ENCODE peak calls at places on chromosome 7, in nine cellular contexts. S, Q, Z, C, N, M, J, L and P are unnamed samples.

GRCh38 chr7:33471636-33472242 is 342.4 kb downstream of the BBS9 start:
- DNase-seq in S (peak; percentile 28), Q (no peak), Z (peak; percentile 41), C (no peak), N (no peak), M (no peak), J (no peak), L (no peak), P (no peak)

GRCh38 chr7:43479042-43479441 is 103.9 kb upstream of the STK17A start:
- DNase-seq in S (no peak), Q (no peak), Z (no peak), C (no peak), N (no peak), M (no peak), J (peak; percentile 81), L (no peak), P (no peak)

GRCh38 chr7:70042533-70042932 is 444.3 kb downstream of the AUTS2 start:
- DNase-seq in S (peak; percentile 77), Q (no peak), Z (peak; percentile 59), C (no peak), N (no peak), M (no peak), J (no peak), L (no peak), P (peak; percentile 84)

GRCh38 chr7:95886501-95887090 is 114.2 kb downstream of the DYNC1I1 start:
- DNase-seq in S (peak; percentile 25), Q (peak; percentile 3), Z (peak; percentile 22), C (no peak), N (no peak), M (no peak), J (peak; percentile 64), L (no peak), P (no peak)

GRCh38 chr7:40077849-40078248 is 56.6 kb downstream of the MPLKIP start:
- DNase-seq in S (peak; percentile 37), Q (no peak), Z (no peak), C (no peak), N (peak; percentile 6), M (no peak), J (no peak), L (no peak), P (peak; percentile 6)

GRCh38 chr7:47552631-47553030 is 29.3 kb downstream of the TNS3 start:
- DNase-seq in S (peak; percentile 79), Q (no peak), Z (peak; percentile 93), C (no peak), N (no peak), M (no peak), J (no peak), L (no peak), P (no peak)

GRCh38 chr7:5284304-5285281 is 1.9 kb downstream of the SLC29A4 start:
- DNase-seq in S (no peak), Q (peak; percentile 83), Z (no peak), C (no peak), N (no peak), M (no peak), J (no peak), L (no peak), P (no peak)

GRCh38 chr7:129569811-129570215 is 41.7 kb upstream of the NRF1 start:
- DNase-seq in S (peak; percentile 92), Q (peak; percentile 82), Z (peak; percentile 96), C (no peak), N (peak; percentile 46), M (peak; percentile 75), J (no peak), L (peak; percentile 31), P (peak; percentile 25)

GRCh38 chr7:41928781-41929180 is 225.9 kb upstream of the INHBA start:
- DNase-seq in S (peak; percentile 43), Q (no peak), Z (no peak), C (no peak), N (no peak), M (no peak), J (peak; percentile 5), L (no peak), P (no peak)

GRCh38 chr7:41933427-41933826 is 230.5 kb upstream of the INHBA start:
- DNase-seq in S (no peak), Q (no peak), Z (no peak), C (no peak), N (no peak), M (no peak), J (no peak), L (no peak), P (no peak)

GRCh38 chr7:41925946-41926345 is 223.1 kb upstream of the INHBA start:
- DNase-seq in S (peak; percentile 56), Q (no peak), Z (peak; percentile 31), C (no peak), N (no peak), M (no peak), J (no peak), L (no peak), P (no peak)

GRCh38 chr7:41931263-41931646 is 228.4 kb upstream of the INHBA start:
- DNase-seq in S (no peak), Q (no peak), Z (no peak), C (no peak), N (no peak), M (no peak), J (no peak), L (no peak), P (no peak)

DNA sequence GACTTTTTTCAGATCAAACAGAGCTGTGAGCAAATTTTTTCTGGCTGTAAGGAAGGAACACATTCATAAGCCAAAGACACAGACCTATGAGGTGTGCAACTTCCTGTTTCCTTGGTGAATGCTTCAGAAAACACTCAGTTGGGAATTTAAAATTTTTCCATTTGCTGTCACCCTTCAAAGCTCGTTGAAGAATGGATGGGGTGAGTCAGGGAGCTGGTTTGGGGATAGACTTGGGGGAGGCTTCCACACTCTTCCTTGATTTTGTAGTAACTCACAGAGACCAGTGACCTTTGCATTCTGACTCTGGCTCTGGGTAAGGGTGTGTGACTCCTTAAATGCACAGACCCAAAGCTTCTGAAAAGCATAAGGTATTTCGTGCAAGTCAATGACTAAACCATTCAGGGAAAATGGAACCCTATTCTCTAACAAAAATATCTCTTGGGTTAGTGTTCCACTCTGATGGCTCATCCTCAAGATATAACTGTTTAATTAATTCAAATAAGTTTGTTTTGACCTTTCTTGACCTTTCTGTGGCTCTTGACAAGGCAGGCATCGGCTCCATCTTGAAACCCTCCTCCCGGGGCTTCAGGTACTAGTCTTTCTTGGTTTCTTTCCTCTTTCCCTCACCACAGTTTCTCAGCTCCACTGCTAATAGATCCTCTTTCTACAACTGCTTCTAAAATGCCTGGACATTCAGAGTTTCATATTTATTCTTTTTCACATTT is 227.8 kb upstream of the INHBA start:
- DNase-seq in S (peak; percentile 50), Q (no peak), Z (peak; percentile 75), C (no peak), N (no peak), M (no peak), J (no peak), L (no peak), P (no peak)
- H3K4me3 ChIP-seq in S (no peak overlapping the region), Q (no peak overlapping the region), Z (no peak overlapping the region), C (no peak overlapping the region), N (no peak overlapping the region), M (no peak overlapping the region), J (no peak overlapping the region), L (no peak overlapping the region), P (no peak overlapping the region)

GRCh38 chr7:11605749-11606148 is 226.2 kb downstream of the THSD7A start:
- DNase-seq in S (no peak), Q (no peak), Z (no peak), C (no peak), N (no peak), M (no peak), J (no peak), L (no peak), P (no peak)
- H3K4me3 ChIP-seq in S (no peak overlapping the region), Q (no peak overlapping the region), Z (no peak overlapping the region), C (no peak overlapping the region), N (no peak overlapping the region), M (no peak overlapping the region), J (no peak overlapping the region), L (no peak overlapping the region), P (no peak overlapping the region)

DNA sequence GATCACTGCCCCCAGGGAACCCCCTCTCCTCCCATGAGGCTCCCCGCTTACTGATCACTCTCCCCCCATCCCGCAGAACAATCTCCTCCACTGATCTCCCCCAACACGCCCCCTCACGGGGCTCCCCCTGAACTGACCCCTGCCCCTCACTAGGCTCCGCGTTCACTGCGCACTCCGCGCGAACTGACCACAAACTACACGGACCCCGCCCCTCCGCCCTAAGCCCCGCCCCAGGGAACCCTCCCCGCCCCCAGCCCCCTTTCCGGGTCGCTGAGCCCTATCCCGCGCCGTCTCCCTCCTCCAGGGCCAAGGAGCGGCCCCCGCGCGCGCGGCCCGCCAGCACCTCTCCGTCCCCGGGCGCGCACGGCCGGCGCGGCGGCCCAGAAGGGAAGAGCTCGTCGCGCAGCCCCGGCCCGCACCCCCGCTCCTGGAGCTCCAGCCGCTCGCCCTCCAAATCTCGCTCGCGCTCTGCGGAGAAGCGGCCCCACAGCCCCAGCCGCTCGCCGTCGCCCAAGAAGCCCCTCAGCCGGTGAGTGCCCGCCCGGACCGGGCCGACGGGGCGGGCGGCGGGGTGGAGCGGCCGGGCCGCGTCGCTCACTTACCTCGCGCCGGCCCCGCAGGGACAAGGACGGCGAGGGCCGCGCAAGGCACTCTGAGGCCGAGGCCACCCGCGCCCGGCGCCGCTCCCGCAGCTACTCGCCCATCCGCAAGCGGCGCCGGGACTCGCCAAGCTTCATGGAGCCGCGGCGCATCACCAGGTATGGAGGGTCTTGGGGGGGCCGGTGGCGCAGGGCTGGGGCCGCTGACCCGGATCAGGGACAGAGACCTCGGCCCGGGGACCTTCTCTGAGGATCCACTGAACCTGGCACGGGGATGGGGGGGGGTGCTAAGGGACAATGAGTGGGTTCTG is 19.9 kb upstream of the HSPB1 start:
- DNase-seq in S (no peak), Q (no peak), Z (peak; percentile 51), C (no peak), N (no peak), M (no peak), J (no peak), L (peak; percentile 58), P (no peak)
- H3K4me3 ChIP-seq in S (peak overlapping the region; percentile 45), Q (peak overlapping the region; percentile 78), Z (peak overlapping the region; percentile 68), C (peak overlapping the region; percentile 14), N (peak overlapping the region; percentile 53), M (peak overlapping the region; percentile 36), J (peak overlapping the region; percentile 55), L (peak overlapping the region; percentile 17), P (peak overlapping the region; percentile 35)

DNA sequence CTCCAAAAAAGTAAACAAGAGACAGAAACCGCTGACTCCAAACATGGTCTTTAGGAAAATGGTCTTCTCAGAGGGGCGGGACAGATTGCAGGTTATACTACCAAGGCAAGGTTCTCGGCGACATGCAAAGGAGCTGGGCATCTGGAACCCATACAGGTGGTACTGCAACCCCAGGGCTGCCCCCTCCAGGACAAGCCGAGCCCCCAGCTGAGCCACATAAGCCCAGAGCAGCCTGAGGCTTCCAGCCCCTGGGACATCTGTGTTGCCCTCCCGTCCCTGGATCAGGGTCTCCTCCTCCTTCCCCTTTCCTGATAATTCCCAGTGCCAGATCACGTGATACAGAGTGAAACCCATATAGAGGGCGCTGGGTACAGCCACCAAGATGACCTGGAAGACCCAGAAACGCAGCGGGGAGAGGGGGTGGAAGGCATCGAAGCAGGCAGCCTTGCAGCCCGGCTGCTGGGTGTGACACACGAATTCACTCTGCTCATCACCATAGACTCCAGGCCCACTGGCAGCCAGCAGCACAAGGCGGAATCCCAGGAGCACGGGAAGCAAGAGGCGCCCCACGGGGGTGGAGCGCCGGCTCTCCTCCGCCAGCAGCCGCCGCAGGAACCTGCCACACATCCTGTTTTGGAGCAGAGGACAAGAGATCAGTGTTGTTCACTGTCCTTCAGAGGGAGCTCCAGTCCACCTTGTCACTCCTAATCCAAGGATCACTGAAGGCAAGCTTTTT is at the start of gene GJC3:
- DNase-seq in S (peak; percentile 60), Q (peak; percentile 85), Z (peak; percentile 78), C (peak; percentile 35), N (no peak), M (no peak), J (no peak), L (peak; percentile 71), P (no peak)
- H3K4me3 ChIP-seq in S (peak within 1 kb of the TSS; percentile 41), Q (peak within 1 kb of the TSS; percentile 46), Z (peak within 1 kb of the TSS; percentile 58), C (peak within 1 kb of the TSS; percentile 38), N (peak within 1 kb of the TSS; percentile 31), M (peak within 1 kb of the TSS; percentile 17), J (peak within 1 kb of the TSS; percentile 29), L (no peak within 1 kb of the TSS), P (no peak within 1 kb of the TSS)